ENCODE peak calls at places on chromosomes 13 and 19, in seven cellular contexts. F, W, O, T, G, Z and I are unnamed samples. For H3K4me1, the result is how much of the 10 kb centered on the place peaks cover.

GRCh38 chr19:33177417-33177976 is 16.6 kb upstream of the LRP3 start:
- DNase-seq in F (no peak), W (peak), O (no peak), T (no peak), G (peak), Z (no peak), I (peak)

GRCh38 chr13:46561691-46562090 is 8.7 kb downstream of the LRCH1 start:
- DNase-seq in F (no peak), W (no peak), O (no peak), T (no peak), G (no peak), Z (no peak), I (no peak)

GRCh38 chr13:113540523-113540922 is 44.0 kb upstream of the TFDP1 start:
- DNase-seq in F (no peak), W (no peak), O (no peak), T (no peak), G (no peak), Z (no peak), I (no peak)

GRCh38 chr19:17777840-17778620 is 16.9 kb upstream of the B3GNT3 start:
- DNase-seq in F (peak), W (no peak), O (peak), T (peak), G (no peak), Z (peak), I (peak)

GRCh38 chr19:3275068-3275582 is 50.7 kb downstream of the CELF5 start:
- DNase-seq in F (no peak), W (no peak), O (no peak), T (peak), G (no peak), Z (no peak), I (no peak)

GRCh38 chr19:3868770-3869456 is at the start of gene ZFR2:
- DNase-seq in F (no peak), W (no peak), O (no peak), T (no peak), G (no peak), Z (no peak), I (no peak)

GRCh38 chr19:42512743-42513304 is 15.5 kb downstream of the CEACAM1 start:
- DNase-seq in F (no peak), W (no peak), O (no peak), T (no peak), G (no peak), Z (no peak), I (no peak)

GRCh38 chr19:5678071-5678682 is 2.1 kb downstream of the MICOS13 start:
- DNase-seq in F (no peak), W (no peak), O (no peak), T (no peak), G (no peak), Z (no peak), I (no peak)

GRCh38 chr13:20159646-20160345 is 1.1 kb downstream of the GJA3 start:
- DNase-seq in F (no peak), W (no peak), O (no peak), T (peak), G (no peak), Z (no peak), I (peak)

GRCh38 chr13:67857581-67858310 is 627.6 kb upstream of the PCDH9 start:
- DNase-seq in F (no peak), W (no peak), O (no peak), T (no peak), G (no peak), Z (no peak), I (no peak)

GRCh38 chr19:18063463-18063862 is 23.3 kb downstream of the IL12RB1 start:
- DNase-seq in F (no peak), W (no peak), O (no peak), T (no peak), G (no peak), Z (no peak), I (no peak)

GRCh38 chr19:11921852-11922495 is 2.9 kb upstream of the ZNF700 start:
- DNase-seq in F (no peak), W (no peak), O (no peak), T (no peak), G (no peak), Z (peak), I (no peak)

GRCh38 chr19:21758296-21758695 is 9.1 kb downstream of the ZNF100 start:
- DNase-seq in F (no peak), W (no peak), O (no peak), T (no peak), G (no peak), Z (no peak), I (no peak)

GRCh38 chr13:111437856-111438547 is 117.6 kb downstream of the TEX29 start:
- DNase-seq in F (no peak), W (no peak), O (no peak), T (no peak), G (no peak), Z (no peak), I (no peak)

GRCh38 chr19:31894451-31894850 is 451.0 kb upstream of the ZNF507 start:
- DNase-seq in F (no peak), W (no peak), O (no peak), T (no peak), G (no peak), Z (no peak), I (no peak)

GRCh38 chr19:15197275-15198005 is 3.4 kb downstream of the NOTCH3 start:
- DNase-seq in F (no peak), W (no peak), O (peak), T (no peak), G (no peak), Z (no peak), I (peak)

GRCh38 chr19:7461841-7462629 is 26.8 kb downstream of the PEX11G start:
- DNase-seq in F (no peak), W (no peak), O (no peak), T (no peak), G (no peak), Z (no peak), I (no peak)

GRCh38 chr13:109938255-109938936 is 152.0 kb upstream of the IRS2 start:
- DNase-seq in F (no peak), W (no peak), O (no peak), T (peak), G (no peak), Z (no peak), I (peak)

GRCh38 chr13:75050419-75051066 is 431.4 kb downstream of the TBC1D4 start:
- DNase-seq in F (no peak), W (peak), O (no peak), T (peak), G (no peak), Z (no peak), I (peak)

GRCh38 chr19:45177817-45178261 is at the start of gene TRAPPC6A:
- DNase-seq in F (no peak), W (peak), O (no peak), T (peak), G (no peak), Z (peak), I (peak)

GRCh38 chr19:55250262-55251036 is 8.4 kb downstream of the PPP6R1 start:
- DNase-seq in F (no peak), W (no peak), O (no peak), T (no peak), G (no peak), Z (no peak), I (no peak)

GRCh38 chr19:55248166-55248675 is 10.6 kb downstream of the PPP6R1 start:
- DNase-seq in F (no peak), W (no peak), O (no peak), T (no peak), G (no peak), Z (no peak), I (no peak)

GRCh38 chr19:55248704-55249103 is 10.1 kb downstream of the PPP6R1 start:
- DNase-seq in F (no peak), W (no peak), O (no peak), T (no peak), G (no peak), Z (no peak), I (no peak)

GRCh38 chr19:55251296-55252081 is 7.3 kb downstream of the PPP6R1 start:
- DNase-seq in F (no peak), W (no peak), O (no peak), T (no peak), G (peak), Z (peak), I (peak)

DNA sequence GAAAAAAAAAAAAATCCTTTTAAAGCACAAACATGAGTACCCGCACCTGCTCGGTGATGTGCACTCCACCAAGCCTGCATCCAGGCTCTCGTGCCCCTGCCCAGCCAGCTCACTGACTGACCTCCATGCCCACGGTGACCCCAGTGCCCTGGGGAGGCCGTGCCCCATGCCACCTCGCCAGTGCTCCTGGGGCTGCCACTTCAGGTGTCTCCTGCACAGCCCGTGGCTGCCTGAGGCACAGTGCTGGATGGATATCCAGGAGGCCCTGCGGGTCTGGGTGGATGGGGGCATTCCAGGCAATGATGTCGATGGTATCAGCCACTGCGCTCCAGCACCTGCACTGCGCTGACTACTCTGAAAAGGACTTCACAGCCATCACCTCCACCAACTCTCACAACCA is 9.0 kb downstream of the PPP6R1 start:
- DNase-seq in F (no peak), W (peak), O (no peak), T (no peak), G (no peak), Z (no peak), I (no peak)
- H3K4me1 ChIP-seq in F (under half), W (under half), O (under half), T (under half), G (half or more), Z (half or more), I (under half)

DNA sequence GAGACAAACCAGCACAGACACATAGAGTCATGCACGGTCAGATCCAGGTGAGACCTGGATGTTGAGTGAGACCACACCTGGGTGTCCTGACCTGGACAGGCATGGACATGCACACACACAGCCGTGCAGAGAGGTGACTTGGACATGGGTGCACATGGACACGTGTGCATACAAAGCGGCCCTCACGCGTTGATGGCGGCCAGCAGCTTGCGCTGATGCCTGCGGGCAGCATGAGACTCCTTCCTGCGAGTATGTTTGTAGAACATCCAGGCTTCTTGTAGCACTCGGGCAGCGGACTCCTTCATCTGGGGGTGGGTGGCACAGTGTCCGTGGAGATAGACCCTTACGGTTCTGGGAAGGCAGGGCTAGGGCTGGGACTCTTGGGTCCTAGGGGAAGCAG is 11.5 kb downstream of the KCNN4 start:
- DNase-seq in F (no peak), W (no peak), O (no peak), T (no peak), G (no peak), Z (no peak), I (no peak)
- H3K4me1 ChIP-seq in F (under half), W (under half), O (under half), T (under half), G (under half), Z (under half), I (under half)

GRCh38 chr19:34182125-34182524 is 9.8 kb downstream of the LSM14A start:
- DNase-seq in F (no peak), W (no peak), O (no peak), T (no peak), G (no peak), Z (no peak), I (no peak)

GRCh38 chr19:34179066-34179465 is 6.8 kb downstream of the LSM14A start:
- DNase-seq in F (no peak), W (no peak), O (no peak), T (no peak), G (no peak), Z (no peak), I (peak)

GRCh38 chr19:34181111-34181864 is 9.0 kb downstream of the LSM14A start:
- DNase-seq in F (no peak), W (no peak), O (no peak), T (no peak), G (no peak), Z (no peak), I (no peak)

GRCh38 chr19:34180709-34181108 is 8.4 kb downstream of the LSM14A start:
- DNase-seq in F (no peak), W (no peak), O (no peak), T (no peak), G (no peak), Z (no peak), I (no peak)

GRCh38 chr19:34180273-34180672 is 8.0 kb downstream of the LSM14A start:
- DNase-seq in F (no peak), W (no peak), O (no peak), T (no peak), G (no peak), Z (no peak), I (no peak)
- H3K4me1 ChIP-seq in F (under half), W (under half), O (half or more), T (half or more), G (half or more), Z (half or more), I (half or more)

DNA sequence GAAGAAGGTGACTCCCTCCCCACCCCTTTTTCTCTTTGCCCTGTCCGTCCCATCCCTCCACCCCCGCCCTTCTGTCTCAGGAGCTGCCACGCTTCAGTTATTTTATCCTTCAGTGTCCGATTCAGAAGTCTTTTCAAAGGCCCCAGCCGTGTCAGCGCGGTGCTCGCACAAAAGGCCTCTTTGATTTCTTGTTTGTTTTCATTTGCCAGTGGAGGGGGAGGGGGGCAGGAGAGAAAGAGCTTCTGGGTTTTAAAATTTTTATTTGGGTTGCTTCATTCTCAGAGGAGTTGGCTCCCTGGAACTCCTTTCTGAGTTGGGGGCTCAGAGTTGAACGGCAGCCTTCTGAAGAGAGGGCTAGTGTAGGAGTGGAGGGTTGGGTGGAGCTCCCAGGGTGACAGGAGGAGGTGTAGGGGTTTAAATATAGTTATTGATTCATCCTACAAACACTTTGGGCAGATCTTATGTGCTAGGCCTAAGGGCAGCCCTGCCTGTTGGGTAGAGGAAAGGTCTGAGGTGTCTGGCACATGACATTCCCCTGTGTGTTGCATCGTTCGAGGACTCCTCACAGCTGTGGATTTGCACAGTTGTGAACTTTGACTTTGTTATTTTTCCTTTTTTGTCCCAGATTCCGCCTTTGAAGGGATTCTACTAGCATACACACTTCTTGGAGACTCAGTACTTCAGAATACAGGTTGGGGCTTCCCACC is 36.8 kb downstream of the NFIX start:
- DNase-seq in F (no peak), W (no peak), O (no peak), T (peak), G (no peak), Z (no peak), I (peak)
- H3K4me1 ChIP-seq in F (half or more), W (under half), O (half or more), T (half or more), G (under half), Z (half or more), I (half or more)